ENCODE peak calls at places on chromosomes 16 and 17, in nine cellular contexts. R is caudate nucleus; I is fibroblast of villous mesenchyme; F is stimulated activated effector memory CD8-positive, alpha-beta T cell treated with anti-CD3 and anti-CD28 coated beads, Interleukin-12 subunit alpha, Interleukin-12 subunit beta, amount 100 ng/mL, for 72 hours; H is breast epithelium; L is EL; M is progenitor cell of endocrine pancreas; X is stromal cell of bone marrow; Q is activated CD4-positive, CD25-positive, alpha-beta regulatory T cell. J is an unnamed sample.

GRCh38 chr16:2595376-2596200 is 57.8 kb downstream of the PDPK1 start:
- DNase-seq in R (no peak), I (no peak), F (no peak), H (peak), L (no peak), M (no peak), X (no peak), Q (no peak), J (no peak)

GRCh38 chr16:81502396-81503060 is 57.9 kb downstream of the CMIP start:
- DNase-seq in R (no peak), I (no peak), F (no peak), H (no peak), L (no peak), M (no peak), X (no peak), Q (no peak), J (no peak)

GRCh38 chr17:80474231-80474932 is 2.0 kb downstream of the NPTX1 start:
- DNase-seq in R (no peak), I (peak), F (no peak), H (no peak), L (peak), M (no peak), X (no peak), Q (no peak), J (no peak)

GRCh38 chr17:73667184-73667959 is 23.1 kb upstream of the SDK2 start:
- DNase-seq in R (no peak), I (no peak), F (no peak), H (no peak), L (no peak), M (no peak), X (no peak), Q (no peak), J (no peak)

GRCh38 chr16:1050466-1050865 is 22.1 kb upstream of the SSTR5 start:
- DNase-seq in R (no peak), I (no peak), F (no peak), H (no peak), L (no peak), M (no peak), X (no peak), Q (no peak), J (no peak)

GRCh38 chr16:10616744-10617640 is 36.6 kb upstream of the EMP2 start:
- DNase-seq in R (no peak), I (peak), F (no peak), H (peak), L (peak), M (no peak), X (peak), Q (no peak), J (no peak)

GRCh38 chr17:52306314-52306713 is 147.8 kb upstream of the CA10 start:
- DNase-seq in R (no peak), I (no peak), F (no peak), H (no peak), L (no peak), M (no peak), X (no peak), Q (no peak), J (no peak)

GRCh38 chr17:65287040-65287439 is 149.9 kb downstream of the RGS9 start:
- DNase-seq in R (no peak), I (peak), F (no peak), H (no peak), L (peak), M (no peak), X (no peak), Q (no peak), J (no peak)

GRCh38 chr17:40035162-40035559 is 19.0 kb downstream of the MED24 start:
- DNase-seq in R (no peak), I (peak), F (no peak), H (no peak), L (peak), M (no peak), X (no peak), Q (no peak), J (no peak)

GRCh38 chr16:84927621-84928591 is 83.4 kb downstream of the ZDHHC7 start:
- DNase-seq in R (no peak), I (no peak), F (no peak), H (no peak), L (no peak), M (no peak), X (no peak), Q (no peak), J (no peak)

GRCh38 chr17:81869221-81870154 is 1.6 kb downstream of the ARHGDIA start:
- DNase-seq in R (no peak), I (peak), F (peak), H (no peak), L (peak), M (peak), X (no peak), Q (no peak), J (no peak)

GRCh38 chr17:50218771-50219315 is 17.4 kb upstream of the COL1A1 start:
- DNase-seq in R (no peak), I (peak), F (no peak), H (no peak), L (peak), M (no peak), X (peak), Q (no peak), J (no peak)

GRCh38 chr17:1058423-1059130 is 61.6 kb downstream of the TIMM22 start:
- DNase-seq in R (no peak), I (peak), F (peak), H (no peak), L (peak), M (no peak), X (peak), Q (peak), J (no peak)

GRCh38 chr17:48155889-48156670 is 48.5 kb downstream of the SNX11 start:
- DNase-seq in R (no peak), I (no peak), F (no peak), H (no peak), L (no peak), M (no peak), X (no peak), Q (no peak), J (no peak)

GRCh38 chr17:29615048-29615385 is 7.7 kb downstream of the CORO6 start:
- DNase-seq in R (no peak), I (no peak), F (no peak), H (no peak), L (peak), M (no peak), X (no peak), Q (no peak), J (no peak)

GRCh38 chr17:37160940-37161339 is 212.2 kb downstream of the AATF start:
- DNase-seq in R (no peak), I (peak), F (no peak), H (no peak), L (peak), M (no peak), X (no peak), Q (no peak), J (no peak)

GRCh38 chr17:66348605-66349165 is 46.3 kb downstream of the PRKCA start:
- DNase-seq in R (no peak), I (peak), F (no peak), H (no peak), L (peak), M (no peak), X (peak), Q (no peak), J (no peak)

GRCh38 chr17:65278820-65279184 is 141.6 kb downstream of the RGS9 start:
- DNase-seq in R (no peak), I (no peak), F (no peak), H (no peak), L (no peak), M (no peak), X (no peak), Q (no peak), J (no peak)

GRCh38 chr17:35630530-35631148 is 43.5 kb downstream of the AP2B1 start:
- DNase-seq in R (no peak), I (peak), F (no peak), H (no peak), L (peak), M (no peak), X (peak), Q (no peak), J (peak)

GRCh38 chr17:19867094-19867653 is 562 bp downstream of the ULK2 start:
- DNase-seq in R (no peak), I (peak), F (peak), H (peak), L (peak), M (peak), X (peak), Q (no peak), J (no peak)

GRCh38 chr16:46607529-46607928 is 13.7 kb downstream of the SHCBP1 start:
- DNase-seq in R (no peak), I (peak), F (no peak), H (no peak), L (peak), M (no peak), X (peak), Q (no peak), J (peak)

GRCh38 chr16:51129105-51129504 is 22.0 kb downstream of the SALL1 start:
- DNase-seq in R (no peak), I (no peak), F (no peak), H (no peak), L (no peak), M (no peak), X (no peak), Q (no peak), J (no peak)

GRCh38 chr16:84751947-84752346 is 52.1 kb downstream of the USP10 start:
- DNase-seq in R (no peak), I (peak), F (no peak), H (no peak), L (no peak), M (no peak), X (peak), Q (no peak), J (no peak)

GRCh38 chr17:51607512-51607911 is 347.2 kb downstream of the UTP18 start:
- DNase-seq in R (no peak), I (no peak), F (no peak), H (no peak), L (no peak), M (no peak), X (no peak), Q (no peak), J (no peak)

GRCh38 chr17:59972778-59973177 is 8.2 kb upstream of the RNFT1 start:
- DNase-seq in R (no peak), I (peak), F (no peak), H (no peak), L (peak), M (no peak), X (no peak), Q (no peak), J (no peak)

GRCh38 chr16:57093845-57094564 is 1.6 kb downstream of the CPNE2 start:
- DNase-seq in R (no peak), I (no peak), F (no peak), H (no peak), L (no peak), M (no peak), X (no peak), Q (no peak), J (no peak)

GRCh38 chr17:58680038-58680369 is 11.8 kb downstream of the TEX14 start:
- DNase-seq in R (no peak), I (no peak), F (no peak), H (no peak), L (no peak), M (no peak), X (no peak), Q (no peak), J (no peak)

GRCh38 chr16:47196457-47196856 is 52.7 kb upstream of the NETO2 start:
- DNase-seq in R (no peak), I (no peak), F (no peak), H (no peak), L (no peak), M (no peak), X (no peak), Q (no peak), J (no peak)

GRCh38 chr16:89036776-89037175 is 56.9 kb upstream of the ACSF3 start:
- DNase-seq in R (no peak), I (no peak), F (no peak), H (no peak), L (no peak), M (no peak), X (no peak), Q (no peak), J (no peak)

GRCh38 chr16:57530531-57531252 is 5.7 kb downstream of the CCDC102A start:
- DNase-seq in R (no peak), I (no peak), F (no peak), H (peak), L (peak), M (no peak), X (no peak), Q (no peak), J (no peak)

GRCh38 chr17:57924677-57925076 is 30.5 kb downstream of the CUEDC1 start:
- DNase-seq in R (no peak), I (no peak), F (no peak), H (no peak), L (no peak), M (no peak), X (no peak), Q (no peak), J (no peak)

GRCh38 chr16:30149250-30149885 is 26.3 kb upstream of the MAPK3 start:
- DNase-seq in R (no peak), I (no peak), F (no peak), H (no peak), L (no peak), M (no peak), X (no peak), Q (no peak), J (no peak)

J was measured in amniotic stem cell.